ENCODE peak calls at places on chromosome 2, in five cellular contexts. F, K, C, B and O are unnamed samples.

GRCh38 chr2:12321017-12321641 is 395.6 kb upstream of the TRIB2 start:
- DNase-seq in F (peak; percentile 60), K (no peak), C (no peak), B (no peak), O (no peak)

GRCh38 chr2:136117909-136118818 is at the start of gene CXCR4:
- DNase-seq in F (peak; percentile 59), K (peak; percentile 85), C (peak; percentile 91), B (peak; percentile 74), O (no peak)

GRCh38 chr2:26533661-26534060 is 55.7 kb upstream of the OTOF start:
- DNase-seq in F (no peak), K (no peak), C (no peak), B (no peak), O (no peak)

GRCh38 chr2:233462202-233462785 is 104.3 kb downstream of the USP40 start:
- DNase-seq in F (peak; percentile 7), K (no peak), C (no peak), B (no peak), O (no peak)

GRCh38 chr2:127174176-127174575 is 45.9 kb downstream of the CYP27C1 start:
- DNase-seq in F (peak; percentile 45), K (no peak), C (no peak), B (no peak), O (no peak)

GRCh38 chr2:642431-642815 is 34.8 kb downstream of the TMEM18 start:
- DNase-seq in F (no peak), K (no peak), C (no peak), B (no peak), O (peak; percentile 70)

GRCh38 chr2:111071480-111072143 is 49.1 kb upstream of the BCL2L11 start:
- DNase-seq in F (no peak), K (no peak), C (no peak), B (no peak), O (no peak)

GRCh38 chr2:66452214-66452613 is 17.3 kb downstream of the MEIS1 start:
- DNase-seq in F (no peak), K (no peak), C (no peak), B (no peak), O (no peak)